ENCODE peak calls at places on chromosomes 4 and X, in six cellular contexts. One of them, this sample, is unnamed. For H3K27me3 and H3K36me3, the result is how much of the 10 kb centered on the place peaks cover.

GRCh38 chr4:155085843-155086530 is 122.4 kb upstream of the NPY2R start:
- DNase-seq in SJSA1: no peak
- DNase-seq in sigmoid colon: no peak
- DNase-seq in left lung: no peak
- DNase-seq in K562: no peak
- DNase-seq in GM06990: no peak
- DNase-seq in this sample: no peak

GRCh38 chr4:26522478-26522877 is 32.2 kb upstream of the CCKAR start:
- DNase-seq in SJSA1: peak
- DNase-seq in sigmoid colon: no peak
- DNase-seq in left lung: no peak
- DNase-seq in K562: no peak
- DNase-seq in GM06990: no peak
- DNase-seq in this sample: no peak

GRCh38 chr4:7823416-7823824 is 116.2 kb downstream of the AFAP1 start:
- DNase-seq in SJSA1: peak
- DNase-seq in sigmoid colon: peak
- DNase-seq in left lung: no peak
- DNase-seq in K562: no peak
- DNase-seq in GM06990: no peak
- DNase-seq in this sample: no peak

GRCh38 chr4:62512271-62512670 is 1312.1 kb downstream of the ADGRL3 start:
- DNase-seq in SJSA1: no peak
- DNase-seq in sigmoid colon: no peak
- DNase-seq in left lung: no peak
- DNase-seq in K562: no peak
- DNase-seq in GM06990: no peak
- DNase-seq in this sample: no peak

GRCh38 chrX:45935408-45935807 is 609.8 kb downstream of the ZNF674 start:
- DNase-seq in SJSA1: no peak
- DNase-seq in sigmoid colon: no peak
- DNase-seq in left lung: no peak
- DNase-seq in K562: no peak
- DNase-seq in GM06990: no peak
- DNase-seq in this sample: no peak

GRCh38 chrX:108494416-108495095 is 54.9 kb downstream of the COL4A5 start:
- DNase-seq in SJSA1: no peak
- DNase-seq in sigmoid colon: no peak
- DNase-seq in left lung: no peak
- DNase-seq in K562: no peak
- DNase-seq in GM06990: no peak
- DNase-seq in this sample: no peak

GRCh38 chrX:119885554-119886428 is 9.9 kb upstream of the AKAP14 start:
- DNase-seq in SJSA1: peak
- DNase-seq in sigmoid colon: peak
- DNase-seq in left lung: no peak
- DNase-seq in K562: peak
- DNase-seq in GM06990: no peak
- DNase-seq in this sample: peak

GRCh38 chr4:37628977-37629609 is 57.1 kb downstream of the RELL1 start:
- DNase-seq in SJSA1: no peak
- DNase-seq in sigmoid colon: peak
- DNase-seq in left lung: no peak
- DNase-seq in K562: peak
- DNase-seq in GM06990: no peak
- DNase-seq in this sample: peak

GRCh38 chrX:123188081-123188480 is 4.0 kb downstream of the GRIA3 start:
- DNase-seq in SJSA1: no peak
- DNase-seq in sigmoid colon: no peak
- DNase-seq in left lung: no peak
- DNase-seq in K562: no peak
- DNase-seq in GM06990: no peak
- DNase-seq in this sample: no peak

GRCh38 chrX:54920610-54921426 is at the start of gene TRO:
- DNase-seq in SJSA1: peak
- DNase-seq in sigmoid colon: no peak
- DNase-seq in left lung: no peak
- DNase-seq in K562: no peak
- DNase-seq in GM06990: no peak
- DNase-seq in this sample: peak

GRCh38 chrX:153668423-153669173 is 5.0 kb downstream of the PNCK start:
- DNase-seq in SJSA1: no peak
- DNase-seq in sigmoid colon: peak
- DNase-seq in left lung: no peak
- DNase-seq in K562: no peak
- DNase-seq in GM06990: no peak
- DNase-seq in this sample: no peak

GRCh38 chrX:153665726-153666306 is 7.8 kb downstream of the PNCK start:
- DNase-seq in SJSA1: no peak
- DNase-seq in sigmoid colon: peak
- DNase-seq in left lung: no peak
- DNase-seq in K562: no peak
- DNase-seq in GM06990: no peak
- DNase-seq in this sample: no peak

GRCh38 chrX:153667281-153667831 is 6.3 kb downstream of the PNCK start:
- DNase-seq in SJSA1: no peak
- DNase-seq in sigmoid colon: peak
- DNase-seq in left lung: no peak
- DNase-seq in K562: no peak
- DNase-seq in GM06990: no peak
- DNase-seq in this sample: no peak

GRCh38 chrX:153669174-153669890 is 4.3 kb downstream of the PNCK start:
- DNase-seq in SJSA1: peak
- DNase-seq in sigmoid colon: peak
- DNase-seq in left lung: peak
- DNase-seq in K562: peak
- DNase-seq in GM06990: no peak
- DNase-seq in this sample: no peak

DNA sequence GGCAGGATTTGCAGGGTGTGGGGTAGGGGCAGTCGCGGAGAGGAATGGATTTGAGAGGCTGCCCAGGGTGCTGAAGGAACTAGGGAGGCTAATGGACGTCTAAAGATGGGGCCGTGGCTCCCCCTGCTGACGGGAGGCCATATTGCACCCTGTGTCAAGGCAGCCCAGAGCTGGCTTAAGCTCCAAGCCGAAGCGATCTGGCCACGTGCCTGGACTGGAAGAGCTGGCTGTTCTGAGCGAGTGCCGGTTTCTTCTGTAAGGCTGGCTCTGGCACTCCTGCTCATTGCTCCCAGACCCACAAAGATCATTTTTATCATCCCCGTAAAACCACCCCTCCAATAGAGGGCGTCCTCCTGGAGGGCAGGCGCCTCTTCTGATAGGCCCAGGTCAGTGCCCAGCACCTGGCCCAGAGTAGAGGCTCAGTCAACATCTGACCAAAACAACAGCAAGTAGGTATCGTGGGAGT is 5.6 kb downstream of the PNCK start:
- DNase-seq in SJSA1: peak
- DNase-seq in sigmoid colon: peak
- DNase-seq in left lung: peak
- DNase-seq in K562: peak
- DNase-seq in GM06990: peak
- DNase-seq in this sample: peak
- H3K4me3 ChIP-seq in SJSA1: no peak
- H3K4me3 ChIP-seq in sigmoid colon: no peak
- H3K4me3 ChIP-seq in left lung: no peak
- H3K4me3 ChIP-seq in K562: no peak
- H3K4me3 ChIP-seq in GM06990: peak
- H3K4me3 ChIP-seq in this sample: peak

GRCh38 chr4:93834371-93835066 is 6.0 kb downstream of the ATOH1 start:
- DNase-seq in SJSA1: no peak
- DNase-seq in sigmoid colon: no peak
- DNase-seq in left lung: peak
- DNase-seq in K562: no peak
- DNase-seq in GM06990: no peak
- DNase-seq in this sample: no peak

GRCh38 chr4:93832097-93832496 is 3.5 kb downstream of the ATOH1 start:
- DNase-seq in SJSA1: no peak
- DNase-seq in sigmoid colon: no peak
- DNase-seq in left lung: no peak
- DNase-seq in K562: no peak
- DNase-seq in GM06990: no peak
- DNase-seq in this sample: no peak

GRCh38 chr4:93839704-93840103 is 11.2 kb downstream of the ATOH1 start:
- DNase-seq in SJSA1: no peak
- DNase-seq in sigmoid colon: no peak
- DNase-seq in left lung: no peak
- DNase-seq in K562: no peak
- DNase-seq in GM06990: no peak
- DNase-seq in this sample: no peak

GRCh38 chr4:93830090-93830818 is 1.7 kb downstream of the ATOH1 start:
- DNase-seq in SJSA1: no peak
- DNase-seq in sigmoid colon: no peak
- DNase-seq in left lung: no peak
- DNase-seq in K562: no peak
- DNase-seq in GM06990: no peak
- DNase-seq in this sample: no peak

GRCh38 chr4:93835929-93836328 is 7.4 kb downstream of the ATOH1 start:
- DNase-seq in SJSA1: peak
- DNase-seq in sigmoid colon: no peak
- DNase-seq in left lung: no peak
- DNase-seq in K562: no peak
- DNase-seq in GM06990: no peak
- DNase-seq in this sample: no peak
- H3K27me3 ChIP-seq in SJSA1: under half
- H3K27me3 ChIP-seq in sigmoid colon: under half
- H3K27me3 ChIP-seq in left lung: half or more
- H3K27me3 ChIP-seq in K562: under half
- H3K27me3 ChIP-seq in GM06990: under half
- H3K27me3 ChIP-seq in this sample: under half

DNA sequence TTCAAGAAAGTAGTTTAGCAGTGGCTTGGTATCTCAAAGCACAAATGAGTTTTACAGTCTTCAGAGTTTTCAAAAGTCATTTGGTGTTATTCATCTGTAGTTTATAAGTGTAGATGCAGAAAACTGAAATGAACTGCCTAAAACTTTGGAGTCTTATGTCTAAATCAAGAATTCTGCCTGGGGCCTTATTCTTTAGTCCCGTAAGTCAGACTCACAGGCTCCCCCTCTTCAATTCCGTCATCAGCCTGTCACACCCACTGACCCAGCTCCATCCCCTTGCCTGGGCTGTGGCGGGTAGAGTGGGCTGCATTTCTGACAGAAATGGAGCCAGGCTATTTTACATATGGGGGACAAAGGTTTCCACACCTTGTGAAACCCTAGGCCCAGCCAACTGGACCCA is 44.3 kb downstream of the TSPAN5 start:
- DNase-seq in SJSA1: no peak
- DNase-seq in sigmoid colon: no peak
- DNase-seq in left lung: no peak
- DNase-seq in K562: no peak
- DNase-seq in GM06990: no peak
- DNase-seq in this sample: no peak
- H3K36me3 ChIP-seq in SJSA1: under half
- H3K36me3 ChIP-seq in sigmoid colon: under half
- H3K36me3 ChIP-seq in left lung: under half
- H3K36me3 ChIP-seq in K562: under half
- H3K36me3 ChIP-seq in GM06990: under half
- H3K36me3 ChIP-seq in this sample: under half

GRCh38 chr4:159049780-159050375 is 53.0 kb upstream of the RAPGEF2 start:
- DNase-seq in SJSA1: no peak
- DNase-seq in sigmoid colon: no peak
- DNase-seq in left lung: no peak
- DNase-seq in K562: no peak
- DNase-seq in GM06990: no peak
- DNase-seq in this sample: no peak

GRCh38 chr4:159046683-159047082 is 56.2 kb upstream of the RAPGEF2 start:
- DNase-seq in SJSA1: no peak
- DNase-seq in sigmoid colon: no peak
- DNase-seq in left lung: no peak
- DNase-seq in K562: peak
- DNase-seq in GM06990: no peak
- DNase-seq in this sample: no peak

GRCh38 chr4:159047478-159048165 is 55.3 kb upstream of the RAPGEF2 start:
- DNase-seq in SJSA1: no peak
- DNase-seq in sigmoid colon: no peak
- DNase-seq in left lung: no peak
- DNase-seq in K562: peak
- DNase-seq in GM06990: no peak
- DNase-seq in this sample: no peak

GRCh38 chr4:159045321-159045720 is 57.6 kb upstream of the RAPGEF2 start:
- DNase-seq in SJSA1: no peak
- DNase-seq in sigmoid colon: no peak
- DNase-seq in left lung: no peak
- DNase-seq in K562: no peak
- DNase-seq in GM06990: no peak
- DNase-seq in this sample: no peak

DNA sequence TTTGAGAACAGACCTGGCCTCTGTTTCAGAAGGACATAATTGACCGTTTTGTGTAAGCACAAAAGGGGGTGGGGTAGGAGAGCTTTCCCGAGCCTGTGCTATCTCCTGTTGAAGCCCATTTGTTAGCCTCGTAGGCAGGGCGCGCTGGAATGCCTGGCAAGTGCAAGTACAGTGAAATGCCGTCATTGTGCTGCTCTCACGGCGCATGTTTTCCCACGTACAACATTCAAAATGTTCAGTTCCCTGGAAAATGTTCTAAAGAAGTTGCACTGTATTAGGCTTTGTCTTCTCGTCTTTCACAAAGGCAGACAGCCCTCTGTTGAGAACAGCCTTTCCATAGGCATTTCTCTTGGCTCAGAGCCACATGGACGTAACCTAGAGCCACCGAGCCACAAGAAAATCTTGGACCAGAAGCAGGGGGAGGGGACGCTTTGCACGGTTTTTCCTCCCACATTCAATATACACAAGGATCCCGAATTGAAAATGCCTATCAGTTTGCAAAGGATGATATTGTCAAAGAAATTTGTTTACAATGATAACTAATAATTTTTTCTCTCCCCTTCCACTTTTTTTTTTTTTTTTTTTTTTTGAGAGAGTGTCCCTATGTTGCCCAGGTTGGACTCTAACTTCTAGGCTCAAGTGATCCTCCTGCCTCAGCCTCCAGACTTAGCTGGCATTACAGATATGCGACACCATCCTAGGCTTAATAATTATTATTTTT is 54.6 kb upstream of the RAPGEF2 start:
- DNase-seq in SJSA1: peak
- DNase-seq in sigmoid colon: peak
- DNase-seq in left lung: peak
- DNase-seq in K562: peak
- DNase-seq in GM06990: no peak
- DNase-seq in this sample: peak
- H3K4me3 ChIP-seq in SJSA1: peak
- H3K4me3 ChIP-seq in sigmoid colon: peak
- H3K4me3 ChIP-seq in left lung: peak
- H3K4me3 ChIP-seq in K562: peak
- H3K4me3 ChIP-seq in GM06990: no peak
- H3K4me3 ChIP-seq in this sample: peak

GRCh38 chrX:92283298-92283697 is 504.1 kb downstream of the PCDH11X start:
- DNase-seq in SJSA1: no peak
- DNase-seq in sigmoid colon: no peak
- DNase-seq in left lung: no peak
- DNase-seq in K562: no peak
- DNase-seq in GM06990: no peak
- DNase-seq in this sample: no peak
- H3K27me3 ChIP-seq in SJSA1: under half
- H3K27me3 ChIP-seq in sigmoid colon: under half
- H3K27me3 ChIP-seq in left lung: under half
- H3K27me3 ChIP-seq in K562: under half
- H3K27me3 ChIP-seq in GM06990: under half
- H3K27me3 ChIP-seq in this sample: under half

This sample was measured in MG63.